ENCODE peak calls at places on chromosome 3, in five cellular contexts. One of them, this sample, is unnamed.

GRCh38 chr3:160981217-160981938 is 123.8 kb downstream of the B3GALNT1 start:
- DNase-seq in GM12878: peak
- DNase-seq in HCT116: no peak
- DNase-seq in K562: no peak
- DNase-seq in SK-N-SH: no peak
- DNase-seq in this sample: no peak

GRCh38 chr3:44238889-44239288 is 2.8 kb upstream of the TOPAZ1 start:
- DNase-seq in HCT116: no peak
- DNase-seq in GM12878: no peak
- DNase-seq in SK-N-SH: no peak
- DNase-seq in K562: no peak
- DNase-seq in this sample: no peak

GRCh38 chr3:170419301-170420087 is 826 bp downstream of the CLDN11 start:
- DNase-seq in SK-N-SH: peak
- DNase-seq in K562: no peak
- DNase-seq in HCT116: no peak
- DNase-seq in GM12878: no peak
- DNase-seq in this sample: no peak

GRCh38 chr3:174440350-174440716 is 418.8 kb upstream of the NAALADL2 start:
- DNase-seq in SK-N-SH: no peak
- DNase-seq in GM12878: no peak
- DNase-seq in K562: no peak
- DNase-seq in HCT116: no peak
- DNase-seq in this sample: no peak

GRCh38 chr3:45092132-45093031 is 53.8 kb downstream of the CDCP1 start:
- DNase-seq in HCT116: peak
- DNase-seq in SK-N-SH: no peak
- DNase-seq in GM12878: no peak
- DNase-seq in K562: peak
- DNase-seq in this sample: no peak

GRCh38 chr3:124033360-124034015 is 41.6 kb upstream of the ROPN1 start:
- DNase-seq in GM12878: no peak
- DNase-seq in SK-N-SH: no peak
- DNase-seq in K562: no peak
- DNase-seq in HCT116: no peak
- DNase-seq in this sample: no peak

GRCh38 chr3:105351821-105352220 is 14.9 kb upstream of the ALCAM start:
- DNase-seq in GM12878: no peak
- DNase-seq in K562: no peak
- DNase-seq in SK-N-SH: no peak
- DNase-seq in HCT116: no peak
- DNase-seq in this sample: no peak

GRCh38 chr3:193843447-193844301 is 250.7 kb downstream of the OPA1 start:
- DNase-seq in K562: peak
- DNase-seq in HCT116: no peak
- DNase-seq in GM12878: peak
- DNase-seq in SK-N-SH: no peak
- DNase-seq in this sample: peak

GRCh38 chr3:110174908-110175307 is 837.6 kb upstream of the DPPA4 start:
- DNase-seq in SK-N-SH: no peak
- DNase-seq in K562: no peak
- DNase-seq in HCT116: no peak
- DNase-seq in GM12878: no peak
- DNase-seq in this sample: no peak

GRCh38 chr3:108441081-108441507 is 69.3 kb downstream of the MYH15 start:
- DNase-seq in GM12878: no peak
- DNase-seq in K562: no peak
- DNase-seq in SK-N-SH: peak
- DNase-seq in HCT116: no peak
- DNase-seq in this sample: no peak

GRCh38 chr3:13880811-13881156 is 913 bp upstream of the WNT7A start:
- DNase-seq in HCT116: no peak
- DNase-seq in SK-N-SH: no peak
- DNase-seq in GM12878: no peak
- DNase-seq in K562: no peak
- DNase-seq in this sample: no peak

GRCh38 chr3:13878711-13879101 is 1.2 kb downstream of the WNT7A start:
- DNase-seq in K562: no peak
- DNase-seq in HCT116: no peak
- DNase-seq in SK-N-SH: peak
- DNase-seq in GM12878: no peak
- DNase-seq in this sample: no peak

GRCh38 chr3:13881536-13882410 is 1.9 kb upstream of the WNT7A start:
- DNase-seq in GM12878: no peak
- DNase-seq in K562: no peak
- DNase-seq in SK-N-SH: peak
- DNase-seq in HCT116: no peak
- DNase-seq in this sample: no peak

GRCh38 chr3:13879102-13879945 is 547 bp downstream of the WNT7A start:
- DNase-seq in HCT116: no peak
- DNase-seq in SK-N-SH: peak
- DNase-seq in GM12878: no peak
- DNase-seq in K562: peak
- DNase-seq in this sample: no peak

DNA sequence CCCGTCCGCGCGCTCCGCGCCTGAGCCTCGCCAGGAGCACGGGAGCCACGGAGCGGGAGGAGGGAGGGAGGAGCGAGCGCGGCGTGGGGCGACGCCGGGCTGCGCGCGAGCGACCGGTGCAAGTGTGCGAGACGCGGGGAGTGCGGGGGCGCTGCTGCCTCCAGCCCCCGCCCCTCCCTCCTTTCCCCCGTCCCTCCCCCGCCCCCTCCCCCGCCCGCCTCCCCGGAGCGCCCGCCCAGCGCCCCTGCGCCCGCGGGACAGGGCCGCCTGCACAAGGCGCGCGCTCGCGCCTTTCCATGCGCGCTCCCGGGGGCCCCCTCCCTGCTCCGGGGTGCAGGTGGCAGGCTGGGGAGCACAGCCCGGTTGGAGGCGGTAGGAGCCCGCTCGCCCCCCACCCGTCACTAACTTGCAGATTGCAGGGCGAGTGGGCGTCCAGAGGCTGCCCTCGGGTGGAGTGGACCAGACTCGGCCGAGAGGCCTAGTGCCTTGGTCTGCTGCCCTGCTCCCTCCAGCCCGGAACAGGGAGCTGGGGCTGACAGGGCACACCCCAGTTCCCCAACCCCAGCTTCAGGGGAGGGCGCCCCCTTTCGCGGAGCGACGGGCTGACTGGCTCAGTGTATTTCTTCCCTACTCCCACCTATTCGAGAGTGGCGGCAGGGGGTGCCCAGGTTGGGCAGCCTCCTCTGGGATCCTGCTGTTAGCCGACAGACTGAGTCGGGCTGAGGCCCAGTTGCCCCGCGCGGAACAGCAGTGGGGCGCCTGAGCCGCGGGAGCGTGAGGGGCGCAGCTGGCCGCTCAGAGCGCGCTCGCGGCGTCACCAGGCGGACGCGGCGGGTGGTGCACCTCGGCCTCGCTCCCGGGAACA is at the start of gene WNT7A:
- DNase-seq in GM12878: no peak
- DNase-seq in SK-N-SH: peak
- DNase-seq in HCT116: no peak
- DNase-seq in K562: peak
- DNase-seq in this sample: no peak
- TF ChIP-seq ZBTB33 in GM12878: no peak
- TF ChIP-seq ZBTB33 in SK-N-SH: no peak
- TF ChIP-seq ZBTB33 in HCT116: no peak
- TF ChIP-seq ZBTB33 in K562: no peak
- TF ChIP-seq ZBTB33 in this sample: no peak

GRCh38 chr3:178422406-178422805 is 113.8 kb upstream of the KCNMB2 start:
- DNase-seq in GM12878: no peak
- DNase-seq in SK-N-SH: no peak
- DNase-seq in HCT116: no peak
- DNase-seq in K562: no peak
- DNase-seq in this sample: no peak
- TF ChIP-seq ZBTB33 in GM12878: no peak
- TF ChIP-seq ZBTB33 in SK-N-SH: no peak
- TF ChIP-seq ZBTB33 in HCT116: no peak
- TF ChIP-seq ZBTB33 in K562: no peak
- TF ChIP-seq ZBTB33 in this sample: no peak

DNA sequence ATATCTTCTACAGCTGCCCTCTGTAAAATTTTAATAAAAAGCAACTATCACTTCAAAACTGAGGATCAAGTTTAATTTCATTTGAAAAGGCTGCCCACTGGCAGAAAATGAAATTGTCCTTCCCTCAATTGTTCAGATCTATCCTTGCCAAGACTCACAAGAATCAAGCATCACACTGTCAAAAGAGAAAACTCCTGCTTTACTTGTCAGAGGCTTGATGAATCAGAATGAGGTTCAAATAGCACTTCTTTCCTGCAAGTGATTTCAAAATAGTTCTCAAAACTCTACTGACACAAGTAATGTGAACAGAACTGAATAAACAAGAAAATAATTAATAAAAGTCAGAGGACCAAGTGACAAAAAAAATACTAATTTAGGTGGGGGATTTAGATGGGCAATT is 70.6 kb downstream of the GOLIM4 start:
- DNase-seq in GM12878: no peak
- DNase-seq in HCT116: no peak
- DNase-seq in K562: no peak
- DNase-seq in SK-N-SH: no peak
- DNase-seq in this sample: no peak
- TF ChIP-seq ZBTB33 in GM12878: no peak
- TF ChIP-seq ZBTB33 in HCT116: no peak
- TF ChIP-seq ZBTB33 in K562: no peak
- TF ChIP-seq ZBTB33 in SK-N-SH: no peak
- TF ChIP-seq ZBTB33 in this sample: no peak

GRCh38 chr3:46283851-46284450 is 41.7 kb downstream of the CCR3 start:
- DNase-seq in GM12878: no peak
- DNase-seq in HCT116: no peak
- DNase-seq in SK-N-SH: no peak
- DNase-seq in K562: no peak
- DNase-seq in this sample: no peak
- TF ChIP-seq ZBTB33 in GM12878: no peak
- TF ChIP-seq ZBTB33 in HCT116: no peak
- TF ChIP-seq ZBTB33 in SK-N-SH: no peak
- TF ChIP-seq ZBTB33 in K562: no peak
- TF ChIP-seq ZBTB33 in this sample: no peak